ENCODE peak calls at places on chromosomes 4 and X, in nine cellular contexts. One of them, this sample, is unnamed.

GRCh38 chr4:112183252-112183651 is 38.0 kb downstream of the FAM241A start:
- DNase-seq in ovary: no peak
- DNase-seq in body of pancreas: no peak
- DNase-seq in heart left ventricle: no peak
- DNase-seq in gastrocnemius medialis: no peak
- DNase-seq in Peyer's patch: no peak
- DNase-seq in H1: no peak
- DNase-seq in tibial nerve: no peak
- DNase-seq in HepG2: no peak
- DNase-seq in this sample: no peak

GRCh38 chr4:57168986-57169385 is 58.8 kb upstream of the IGFBP7 start:
- DNase-seq in ovary: no peak
- DNase-seq in body of pancreas: no peak
- DNase-seq in heart left ventricle: no peak
- DNase-seq in gastrocnemius medialis: no peak
- DNase-seq in Peyer's patch: no peak
- DNase-seq in H1: no peak
- DNase-seq in tibial nerve: no peak
- DNase-seq in HepG2: no peak
- DNase-seq in this sample: no peak

GRCh38 chr4:35247047-35247446 is 997.3 kb downstream of the ARAP2 start:
- DNase-seq in ovary: no peak
- DNase-seq in body of pancreas: no peak
- DNase-seq in heart left ventricle: no peak
- DNase-seq in gastrocnemius medialis: no peak
- DNase-seq in Peyer's patch: no peak
- DNase-seq in H1: no peak
- DNase-seq in tibial nerve: no peak
- DNase-seq in HepG2: no peak
- DNase-seq in this sample: no peak

GRCh38 chr4:4750187-4750586 is 109.3 kb upstream of the MSX1 start:
- DNase-seq in ovary: no peak
- DNase-seq in body of pancreas: no peak
- DNase-seq in heart left ventricle: no peak
- DNase-seq in gastrocnemius medialis: no peak
- DNase-seq in Peyer's patch: no peak
- DNase-seq in H1: no peak
- DNase-seq in tibial nerve: no peak
- DNase-seq in HepG2: no peak
- DNase-seq in this sample: no peak

GRCh38 chrX:136065044-136065671 is 79.9 kb downstream of the SLC9A6 start:
- DNase-seq in ovary: no peak
- DNase-seq in body of pancreas: peak; percentile 13
- DNase-seq in heart left ventricle: peak; percentile 54
- DNase-seq in gastrocnemius medialis: peak; percentile 8
- DNase-seq in Peyer's patch: no peak
- DNase-seq in H1: no peak
- DNase-seq in tibial nerve: peak; percentile 18
- DNase-seq in HepG2: peak; percentile 42
- DNase-seq in this sample: peak; percentile 86

GRCh38 chr4:82099863-82100579 is 273.8 kb downstream of the HNRNPD start:
- DNase-seq in ovary: no peak
- DNase-seq in body of pancreas: no peak
- DNase-seq in heart left ventricle: no peak
- DNase-seq in gastrocnemius medialis: no peak
- DNase-seq in Peyer's patch: no peak
- DNase-seq in H1: no peak
- DNase-seq in tibial nerve: no peak
- DNase-seq in HepG2: no peak
- DNase-seq in this sample: peak; percentile 83

GRCh38 chr4:57504139-57504538 is 394.0 kb upstream of the IGFBP7 start:
- DNase-seq in ovary: no peak
- DNase-seq in body of pancreas: peak; percentile 33
- DNase-seq in heart left ventricle: no peak
- DNase-seq in gastrocnemius medialis: no peak
- DNase-seq in Peyer's patch: no peak
- DNase-seq in H1: no peak
- DNase-seq in tibial nerve: no peak
- DNase-seq in HepG2: no peak
- DNase-seq in this sample: no peak

GRCh38 chr4:26191353-26191752 is 129.5 kb upstream of the RBPJ start:
- DNase-seq in ovary: no peak
- DNase-seq in body of pancreas: peak; percentile 26
- DNase-seq in heart left ventricle: no peak
- DNase-seq in gastrocnemius medialis: no peak
- DNase-seq in Peyer's patch: no peak
- DNase-seq in H1: no peak
- DNase-seq in tibial nerve: no peak
- DNase-seq in HepG2: no peak
- DNase-seq in this sample: no peak

GRCh38 chr4:177434667-177435066 is 7.6 kb downstream of the AGA start:
- DNase-seq in ovary: no peak
- DNase-seq in body of pancreas: no peak
- DNase-seq in heart left ventricle: no peak
- DNase-seq in gastrocnemius medialis: no peak
- DNase-seq in Peyer's patch: no peak
- DNase-seq in H1: no peak
- DNase-seq in tibial nerve: no peak
- DNase-seq in HepG2: no peak
- DNase-seq in this sample: no peak

GRCh38 chr4:32117696-32118095 is 1397.5 kb downstream of the PCDH7 start:
- DNase-seq in ovary: no peak
- DNase-seq in body of pancreas: no peak
- DNase-seq in heart left ventricle: no peak
- DNase-seq in gastrocnemius medialis: no peak
- DNase-seq in Peyer's patch: no peak
- DNase-seq in H1: no peak
- DNase-seq in tibial nerve: no peak
- DNase-seq in HepG2: no peak
- DNase-seq in this sample: no peak

GRCh38 chr4:19324175-19324574 is 927.5 kb upstream of the SLIT2 start:
- DNase-seq in ovary: no peak
- DNase-seq in body of pancreas: no peak
- DNase-seq in heart left ventricle: no peak
- DNase-seq in gastrocnemius medialis: no peak
- DNase-seq in Peyer's patch: no peak
- DNase-seq in H1: no peak
- DNase-seq in tibial nerve: no peak
- DNase-seq in HepG2: no peak
- DNase-seq in this sample: no peak

GRCh38 chr4:152894673-152895072 is 41.5 kb upstream of the FHDC1 start:
- DNase-seq in ovary: no peak
- DNase-seq in body of pancreas: no peak
- DNase-seq in heart left ventricle: no peak
- DNase-seq in gastrocnemius medialis: no peak
- DNase-seq in Peyer's patch: no peak
- DNase-seq in H1: no peak
- DNase-seq in tibial nerve: no peak
- DNase-seq in HepG2: no peak
- DNase-seq in this sample: no peak

GRCh38 chr4:149120331-149121014 is 678.3 kb upstream of the NR3C2 start:
- DNase-seq in ovary: no peak
- DNase-seq in body of pancreas: no peak
- DNase-seq in heart left ventricle: no peak
- DNase-seq in gastrocnemius medialis: no peak
- DNase-seq in Peyer's patch: no peak
- DNase-seq in H1: no peak
- DNase-seq in tibial nerve: no peak
- DNase-seq in HepG2: no peak
- DNase-seq in this sample: no peak

GRCh38 chr4:23947826-23948225 is 58.0 kb upstream of the PPARGC1A start:
- DNase-seq in ovary: no peak
- DNase-seq in body of pancreas: no peak
- DNase-seq in heart left ventricle: no peak
- DNase-seq in gastrocnemius medialis: no peak
- DNase-seq in Peyer's patch: no peak
- DNase-seq in H1: no peak
- DNase-seq in tibial nerve: no peak
- DNase-seq in HepG2: no peak
- DNase-seq in this sample: no peak

GRCh38 chr4:126470862-126471261 is 1156.1 kb downstream of the FAT4 start:
- DNase-seq in ovary: no peak
- DNase-seq in body of pancreas: no peak
- DNase-seq in heart left ventricle: no peak
- DNase-seq in gastrocnemius medialis: no peak
- DNase-seq in Peyer's patch: no peak
- DNase-seq in H1: no peak
- DNase-seq in tibial nerve: no peak
- DNase-seq in HepG2: no peak
- DNase-seq in this sample: no peak

GRCh38 chr4:3708103-3708510 is 58.1 kb upstream of the ADRA2C start:
- DNase-seq in ovary: no peak
- DNase-seq in body of pancreas: peak; percentile 40
- DNase-seq in heart left ventricle: peak; percentile 46
- DNase-seq in gastrocnemius medialis: no peak
- DNase-seq in Peyer's patch: no peak
- DNase-seq in H1: no peak
- DNase-seq in tibial nerve: no peak
- DNase-seq in HepG2: no peak
- DNase-seq in this sample: no peak
- H3K27ac ChIP-seq in ovary: no peak overlapping the region
- H3K27ac ChIP-seq in body of pancreas: no peak overlapping the region
- H3K27ac ChIP-seq in heart left ventricle: no peak overlapping the region
- H3K27ac ChIP-seq in gastrocnemius medialis: no peak overlapping the region
- H3K27ac ChIP-seq in Peyer's patch: no peak overlapping the region
- H3K27ac ChIP-seq in H1: no peak overlapping the region
- H3K27ac ChIP-seq in tibial nerve: peak overlapping the region; percentile 7
- H3K27ac ChIP-seq in HepG2: no peak overlapping the region
- H3K27ac ChIP-seq in this sample: no peak overlapping the region

DNA sequence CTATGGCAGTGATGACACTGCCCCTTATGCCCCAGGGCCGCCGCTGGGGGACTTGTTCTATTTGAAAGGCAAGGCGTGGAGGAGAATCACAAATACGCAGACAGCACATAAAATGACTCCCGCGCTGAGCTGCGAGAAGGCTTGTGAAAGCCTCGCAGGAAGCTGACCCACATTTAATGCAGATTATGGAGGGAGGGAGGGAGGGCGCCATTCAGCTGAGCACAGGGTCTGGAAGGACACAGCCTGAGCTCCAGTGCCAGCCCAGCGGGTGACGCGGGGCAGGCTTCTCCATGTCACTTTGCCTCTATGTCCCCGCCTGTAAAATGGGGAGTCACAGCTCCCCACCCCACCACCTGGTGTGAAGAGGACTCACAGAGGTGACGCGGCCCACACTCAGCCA is 14.3 kb downstream of the ABLIM2 start:
- DNase-seq in ovary: no peak
- DNase-seq in body of pancreas: peak; percentile 36
- DNase-seq in heart left ventricle: no peak
- DNase-seq in gastrocnemius medialis: peak; percentile 75
- DNase-seq in Peyer's patch: no peak
- DNase-seq in H1: no peak
- DNase-seq in tibial nerve: no peak
- DNase-seq in HepG2: no peak
- DNase-seq in this sample: no peak
- H3K27me3 ChIP-seq in ovary: no peaks in the 10 kb centered on the region
- H3K27me3 ChIP-seq in body of pancreas: no peaks in the 10 kb centered on the region
- H3K27me3 ChIP-seq in heart left ventricle: no peaks in the 10 kb centered on the region
- H3K27me3 ChIP-seq in gastrocnemius medialis: no peaks in the 10 kb centered on the region
- H3K27me3 ChIP-seq in Peyer's patch: no peaks in the 10 kb centered on the region
- H3K27me3 ChIP-seq in H1: no peaks in the 10 kb centered on the region
- H3K27me3 ChIP-seq in tibial nerve: peaks cover 24% of the 10 kb centered on the region
- H3K27me3 ChIP-seq in HepG2: peaks cover 66% of the 10 kb centered on the region
- H3K27me3 ChIP-seq in this sample: no peaks in the 10 kb centered on the region

DNA sequence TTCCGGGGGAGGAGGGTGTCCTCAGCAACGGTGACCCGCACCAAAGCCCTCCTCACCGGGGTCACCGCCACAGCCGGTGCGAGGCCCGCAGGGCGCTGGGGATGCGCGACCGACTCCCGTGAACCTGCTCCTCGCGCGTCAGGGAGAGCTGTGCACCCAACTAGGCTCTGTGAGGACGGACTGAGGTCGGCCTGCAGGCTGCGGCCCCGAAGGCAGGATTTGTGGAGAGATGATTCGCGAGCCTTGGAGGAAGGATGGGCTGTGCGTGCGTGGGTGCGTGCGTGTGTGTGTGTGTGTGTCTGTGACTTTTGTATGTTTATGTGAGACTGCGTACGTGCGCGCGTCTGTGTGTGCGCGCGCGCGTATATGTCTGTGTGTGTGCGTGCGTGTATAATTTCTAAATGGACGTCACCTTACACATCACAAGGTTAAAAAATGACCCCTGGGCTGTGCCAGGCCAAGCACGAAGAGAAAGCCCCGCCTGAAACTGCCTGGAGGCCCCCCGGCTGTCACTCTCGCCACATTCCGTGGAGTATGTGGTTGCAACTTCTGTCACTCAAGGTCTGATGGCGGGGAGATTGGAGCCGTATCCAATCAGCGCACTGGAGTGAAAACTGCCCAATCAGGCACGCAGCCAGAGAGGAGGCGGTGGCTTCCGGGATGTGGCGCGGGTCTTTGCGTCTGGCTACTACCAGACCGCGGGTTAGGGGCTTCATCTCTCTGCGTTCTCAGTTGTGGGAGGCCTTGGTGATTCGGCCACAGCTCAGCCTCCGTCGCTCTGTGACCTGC is at the start of gene ZNF141:
- DNase-seq in ovary: peak; percentile 98
- DNase-seq in body of pancreas: peak; percentile 97
- DNase-seq in heart left ventricle: peak; percentile 98
- DNase-seq in gastrocnemius medialis: peak; percentile 94
- DNase-seq in Peyer's patch: peak; percentile 95
- DNase-seq in H1: peak; percentile 86
- DNase-seq in tibial nerve: peak; percentile 96
- DNase-seq in HepG2: no peak
- DNase-seq in this sample: peak; percentile 99
- TF ChIP-seq POLR2A in ovary: peak; percentile 73
- TF ChIP-seq POLR2A in body of pancreas: peak; percentile 93
- TF ChIP-seq POLR2A in heart left ventricle: peak; percentile 70
- TF ChIP-seq POLR2A in gastrocnemius medialis: peak; percentile 69
- TF ChIP-seq POLR2A in Peyer's patch: peak; percentile 72
- TF ChIP-seq POLR2A in H1: peak; percentile 77
- TF ChIP-seq POLR2A in tibial nerve: peak; percentile 77
- TF ChIP-seq POLR2A in HepG2: no peak
- TF ChIP-seq POLR2A in this sample: peak; percentile 69

GRCh38 chrX:17027931-17028330 is 81.5 kb downstream of the REPS2 start:
- DNase-seq in ovary: no peak
- DNase-seq in body of pancreas: no peak
- DNase-seq in heart left ventricle: no peak
- DNase-seq in gastrocnemius medialis: no peak
- DNase-seq in Peyer's patch: no peak
- DNase-seq in H1: no peak
- DNase-seq in tibial nerve: no peak
- DNase-seq in HepG2: no peak
- DNase-seq in this sample: no peak

GRCh38 chrX:17025903-17026302 is 79.4 kb downstream of the REPS2 start:
- DNase-seq in ovary: no peak
- DNase-seq in body of pancreas: no peak
- DNase-seq in heart left ventricle: no peak
- DNase-seq in gastrocnemius medialis: no peak
- DNase-seq in Peyer's patch: no peak
- DNase-seq in H1: no peak
- DNase-seq in tibial nerve: no peak
- DNase-seq in HepG2: no peak
- DNase-seq in this sample: no peak

GRCh38 chrX:17023670-17024069 is 77.2 kb downstream of the REPS2 start:
- DNase-seq in ovary: no peak
- DNase-seq in body of pancreas: no peak
- DNase-seq in heart left ventricle: no peak
- DNase-seq in gastrocnemius medialis: no peak
- DNase-seq in Peyer's patch: no peak
- DNase-seq in H1: no peak
- DNase-seq in tibial nerve: no peak
- DNase-seq in HepG2: no peak
- DNase-seq in this sample: no peak

GRCh38 chrX:17022205-17022604 is 75.7 kb downstream of the REPS2 start:
- DNase-seq in ovary: no peak
- DNase-seq in body of pancreas: no peak
- DNase-seq in heart left ventricle: no peak
- DNase-seq in gastrocnemius medialis: no peak
- DNase-seq in Peyer's patch: no peak
- DNase-seq in H1: no peak
- DNase-seq in tibial nerve: no peak
- DNase-seq in HepG2: no peak
- DNase-seq in this sample: no peak

GRCh38 chrX:17024896-17025295 is 78.4 kb downstream of the REPS2 start:
- DNase-seq in ovary: no peak
- DNase-seq in body of pancreas: no peak
- DNase-seq in heart left ventricle: no peak
- DNase-seq in gastrocnemius medialis: no peak
- DNase-seq in Peyer's patch: no peak
- DNase-seq in H1: no peak
- DNase-seq in tibial nerve: no peak
- DNase-seq in HepG2: peak; percentile 7
- DNase-seq in this sample: no peak
- H3K27ac ChIP-seq in ovary: no peak overlapping the region
- H3K27ac ChIP-seq in body of pancreas: no peak overlapping the region
- H3K27ac ChIP-seq in heart left ventricle: no peak overlapping the region
- H3K27ac ChIP-seq in gastrocnemius medialis: no peak overlapping the region
- H3K27ac ChIP-seq in Peyer's patch: no peak overlapping the region
- H3K27ac ChIP-seq in H1: no peak overlapping the region
- H3K27ac ChIP-seq in tibial nerve: no peak overlapping the region
- H3K27ac ChIP-seq in HepG2: no peak overlapping the region
- H3K27ac ChIP-seq in this sample: no peak overlapping the region

This sample was measured in sigmoid colon.